ENCODE peak calls at places on chromosomes 4 and X, in six cellular contexts. S is kidney epithelial cell; M is lower lobe of right lung; H is A673; F is putamen; Y is stimulated activated CD8-positive, alpha-beta memory T cell treated with anti-CD3 and anti-CD28 coated beads, Interleukin-4, amount 100 ng/mL, for 1 hour. V is an unnamed sample.

GRCh38 chr4:151436093-151436518 is 27.1 kb downstream of the FHIP1A start:
- DNase-seq in S (no peak), H (no peak), Y (no peak), M (no peak), F (no peak), V (no peak)

GRCh38 chrX:15947648-15948317 is 93.2 kb upstream of the AP1S2 start:
- DNase-seq in M (no peak), Y (no peak), S (no peak), F (no peak), H (peak), V (peak)

GRCh38 chrX:119734897-119735339 is 23.5 kb upstream of the SOWAHD start:
- DNase-seq in Y (no peak), S (no peak), H (peak), F (peak), M (peak), V (no peak)

GRCh38 chrX:134173541-134174272 is 63.3 kb upstream of the CCDC160 start:
- DNase-seq in H (no peak), Y (no peak), M (no peak), F (no peak), S (no peak), V (no peak)

GRCh38 chr4:150828159-150828558 is 186.9 kb downstream of the LRBA start:
- DNase-seq in Y (peak), H (no peak), M (no peak), F (no peak), S (no peak), V (no peak)

GRCh38 chrX:9746148-9746880 is 19.3 kb downstream of the GPR143 start:
- DNase-seq in H (peak), S (peak), Y (no peak), F (no peak), M (no peak), V (peak)

GRCh38 chrX:80432863-80433262 is 12.6 kb downstream of the TENT5D start:
- DNase-seq in H (no peak), S (no peak), M (no peak), F (no peak), Y (no peak), V (no peak)

GRCh38 chr4:168879178-168879577 is 130.9 kb downstream of the CBR4 start:
- DNase-seq in Y (no peak), S (no peak), F (no peak), M (no peak), H (no peak), V (no peak)

GRCh38 chr4:187108846-187109245 is 385.2 kb upstream of the FAT1 start:
- DNase-seq in F (no peak), S (no peak), Y (no peak), M (no peak), H (no peak), V (no peak)

GRCh38 chr4:13543648-13544555 is at the start of gene NKX3-2:
- DNase-seq in Y (no peak), M (no peak), H (peak), S (no peak), F (no peak), V (peak)

V was measured in lung microvascular endothelial cell.